ENCODE peak calls at places on chromosomes 4 and X, in six cellular contexts. M is heart right ventricle; W is CD8-positive, alpha-beta T cell; D is aorta; H is effector memory CD4-positive, alpha-beta T cell; Q is cardiac muscle cell. K is an unnamed sample. For H3K4me1, the result is how much of the 10 kb centered on the place peaks cover.

GRCh38 chr4:109560687-109561452 is 824 bp downstream of the MCUB start:
- DNase-seq in M (peak), W (peak), D (peak), H (peak), Q (peak), K (no peak)

GRCh38 chrX:107856289-107856688 is 30.6 kb downstream of the MID2 start:
- DNase-seq in M (no peak), W (no peak), D (no peak), H (no peak), Q (no peak), K (no peak)

GRCh38 chr4:182758288-182758687 is 158.9 kb downstream of the DCTD start:
- DNase-seq in M (no peak), W (no peak), D (no peak), H (no peak), Q (no peak), K (no peak)

GRCh38 chrX:9678215-9678980 is 87.2 kb downstream of the GPR143 start:
- DNase-seq in M (no peak), W (no peak), D (no peak), H (no peak), Q (no peak), K (no peak)

GRCh38 chr4:126023946-126024345 is 709.2 kb downstream of the FAT4 start:
- DNase-seq in M (no peak), W (no peak), D (no peak), H (no peak), Q (peak), K (no peak)

GRCh38 chr4:72786401-72786990 is 217.5 kb upstream of the ADAMTS3 start:
- DNase-seq in M (no peak), W (no peak), D (no peak), H (no peak), Q (peak), K (no peak)

GRCh38 chr4:44487341-44487740 is 38.7 kb upstream of the KCTD8 start:
- DNase-seq in M (no peak), W (no peak), D (no peak), H (no peak), Q (no peak), K (no peak)

GRCh38 chrX:47637546-47638195 is 7.9 kb upstream of the CFP start:
- DNase-seq in M (peak), W (no peak), D (peak), H (no peak), Q (peak), K (peak)

GRCh38 chr4:95529941-95530340 is 18.8 kb downstream of the UNC5C start:
- DNase-seq in M (no peak), W (no peak), D (no peak), H (no peak), Q (no peak), K (no peak)

GRCh38 chr4:78532046-78532445 is 19.5 kb upstream of the ANXA3 start:
- DNase-seq in M (no peak), W (no peak), D (no peak), H (no peak), Q (no peak), K (no peak)

GRCh38 chr4:110171981-110172380 is 26.4 kb downstream of the ELOVL6 start:
- DNase-seq in M (no peak), W (no peak), D (no peak), H (no peak), Q (no peak), K (no peak)

GRCh38 chr4:70556856-70557255 is 35.2 kb upstream of the AMBN start:
- DNase-seq in M (no peak), W (no peak), D (no peak), H (no peak), Q (peak), K (no peak)

GRCh38 chr4:14111730-14112171 is 484.2 kb upstream of the BOD1L1 start:
- DNase-seq in M (no peak), W (no peak), D (no peak), H (no peak), Q (peak), K (no peak)

GRCh38 chr4:168433576-168433975 is 46.7 kb downstream of the DDX60L start:
- DNase-seq in M (no peak), W (no peak), D (no peak), H (no peak), Q (peak), K (no peak)

GRCh38 chr4:104302731-104303130 is 192.0 kb downstream of the CXXC4 start:
- DNase-seq in M (no peak), W (no peak), D (no peak), H (no peak), Q (no peak), K (no peak)

GRCh38 chrX:47502591-47503222 is 19.7 kb upstream of the ZNF41 start:
- DNase-seq in M (no peak), W (no peak), D (no peak), H (no peak), Q (peak), K (no peak)

GRCh38 chr4:182604161-182604591 is 313.0 kb downstream of the DCTD start:
- DNase-seq in M (no peak), W (no peak), D (no peak), H (no peak), Q (peak), K (no peak)

GRCh38 chrX:46308106-46308505 is 237.1 kb downstream of the ZNF674 start:
- DNase-seq in M (no peak), W (no peak), D (no peak), H (no peak), Q (no peak), K (no peak)

GRCh38 chr4:4921077-4921476 is 61.6 kb downstream of the MSX1 start:
- DNase-seq in M (no peak), W (no peak), D (no peak), H (no peak), Q (no peak), K (no peak)

GRCh38 chrX:37380920-37381319 is 31.8 kb downstream of the PRRG1 start:
- DNase-seq in M (no peak), W (no peak), D (no peak), H (no peak), Q (peak), K (no peak)

GRCh38 chrX:87702795-87703194 is 185.2 kb downstream of the KLHL4 start:
- DNase-seq in M (no peak), W (no peak), D (no peak), H (no peak), Q (peak), K (no peak)

GRCh38 chr4:54783402-54784110 is 125.8 kb downstream of the KIT start:
- DNase-seq in M (no peak), W (no peak), D (no peak), H (no peak), Q (no peak), K (no peak)

GRCh38 chr4:149031399-149031798 is 589.2 kb upstream of the NR3C2 start:
- DNase-seq in M (no peak), W (no peak), D (no peak), H (no peak), Q (peak), K (no peak)

GRCh38 chrX:39320165-39320564 is 518.9 kb downstream of the MID1IP1 start:
- DNase-seq in M (no peak), W (no peak), D (no peak), H (no peak), Q (no peak), K (no peak)

GRCh38 chr4:52244773-52245360 is 193.8 kb downstream of the SPATA18 start:
- DNase-seq in M (no peak), W (no peak), D (no peak), H (no peak), Q (no peak), K (no peak)

GRCh38 chr4:112410364-112410763 is 105.6 kb downstream of the NEUROG2 start:
- DNase-seq in M (no peak), W (no peak), D (no peak), H (no peak), Q (no peak), K (no peak)

GRCh38 chr4:113434247-113434587 is 327.3 kb downstream of the CAMK2D start:
- DNase-seq in M (no peak), W (no peak), D (no peak), H (no peak), Q (peak), K (no peak)

GRCh38 chr4:137267024-137267423 is 265.3 kb downstream of the PCDH18 start:
- DNase-seq in M (no peak), W (no peak), D (no peak), H (no peak), Q (peak), K (no peak)

GRCh38 chr4:89719536-89719935 is 117.4 kb downstream of the SNCA start:
- DNase-seq in M (no peak), W (no peak), D (no peak), H (no peak), Q (peak), K (no peak)

GRCh38 chrX:118652717-118653116 is 74.7 kb upstream of the IL13RA1 start:
- DNase-seq in M (no peak), W (no peak), D (no peak), H (no peak), Q (peak), K (no peak)

GRCh38 chrX:9829308-9830267 is 43.4 kb downstream of the SHROOM2 start:
- DNase-seq in M (no peak), W (no peak), D (no peak), H (no peak), Q (peak), K (no peak)

GRCh38 chr4:184439856-184440592 is 34.3 kb downstream of the IRF2 start:
- DNase-seq in M (no peak), W (no peak), D (no peak), H (no peak), Q (peak), K (peak)

GRCh38 chr4:146040623-146041022 is 102.0 kb upstream of the ZNF827 start:
- DNase-seq in M (no peak), W (no peak), D (no peak), H (no peak), Q (peak), K (no peak)

GRCh38 chr4:153064571-153064970 is 128.4 kb downstream of the FHDC1 start:
- DNase-seq in M (no peak), W (no peak), D (no peak), H (no peak), Q (no peak), K (no peak)

GRCh38 chr4:182847543-182847942 is 69.6 kb downstream of the DCTD start:
- DNase-seq in M (no peak), W (no peak), D (no peak), H (no peak), Q (no peak), K (no peak)

GRCh38 chr4:2070421-2071251 is 11.5 kb downstream of the NAT8L start:
- DNase-seq in M (no peak), W (no peak), D (no peak), H (no peak), Q (no peak), K (no peak)

GRCh38 chr4:107037188-107037587 is 1.1 kb upstream of the DKK2 start:
- DNase-seq in M (peak), W (no peak), D (peak), H (no peak), Q (peak), K (no peak)

DNA sequence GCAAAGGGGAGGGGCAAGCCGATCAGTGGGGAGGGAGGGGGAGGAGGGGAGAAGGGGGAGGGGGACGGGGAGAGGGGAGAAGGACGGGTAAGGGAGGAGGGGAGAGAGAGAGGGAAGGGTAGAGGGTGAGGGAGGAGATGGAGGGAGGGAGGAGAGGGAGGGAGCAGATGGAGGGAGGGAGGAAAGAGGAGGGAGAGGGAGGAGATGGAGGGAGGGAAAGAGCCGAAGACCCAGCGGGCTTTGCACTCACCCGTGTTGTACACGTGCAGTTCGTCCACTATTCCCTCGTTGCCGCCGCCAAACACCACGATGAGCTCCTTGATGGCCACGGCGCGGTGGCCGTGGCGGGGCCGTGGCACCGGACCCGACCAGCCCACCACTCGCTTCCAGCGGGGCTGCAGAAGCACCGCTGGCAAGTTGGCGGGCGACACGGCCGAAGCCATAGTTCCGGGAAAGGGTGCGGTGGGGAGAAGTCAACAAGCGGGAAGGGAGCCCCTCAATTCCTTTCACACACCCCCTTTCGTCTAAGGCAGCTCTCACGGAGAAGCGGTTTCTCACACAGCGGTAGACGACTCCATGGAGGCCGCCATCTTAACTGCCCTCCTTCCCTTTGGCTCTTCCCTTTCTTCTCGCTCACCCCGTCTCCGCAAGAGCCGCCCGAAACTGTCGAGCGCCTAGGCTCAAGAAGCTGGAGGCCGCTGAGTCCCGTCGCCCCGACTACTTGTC is 1.1 kb downstream of the HCFC1 start:
- DNase-seq in M (no peak), W (no peak), D (peak), H (peak), Q (peak), K (peak)
- H3K4me1 ChIP-seq in M (under half), W (under half), D (under half), H (under half), Q (under half), K (under half)

GRCh38 chr4:25246680-25247611 is 13.1 kb downstream of the PI4K2B start:
- DNase-seq in M (no peak), W (no peak), D (no peak), H (no peak), Q (no peak), K (no peak)
- H3K4me1 ChIP-seq in M (under half), W (under half), D (under half), H (under half), Q (under half), K (under half)

DNA sequence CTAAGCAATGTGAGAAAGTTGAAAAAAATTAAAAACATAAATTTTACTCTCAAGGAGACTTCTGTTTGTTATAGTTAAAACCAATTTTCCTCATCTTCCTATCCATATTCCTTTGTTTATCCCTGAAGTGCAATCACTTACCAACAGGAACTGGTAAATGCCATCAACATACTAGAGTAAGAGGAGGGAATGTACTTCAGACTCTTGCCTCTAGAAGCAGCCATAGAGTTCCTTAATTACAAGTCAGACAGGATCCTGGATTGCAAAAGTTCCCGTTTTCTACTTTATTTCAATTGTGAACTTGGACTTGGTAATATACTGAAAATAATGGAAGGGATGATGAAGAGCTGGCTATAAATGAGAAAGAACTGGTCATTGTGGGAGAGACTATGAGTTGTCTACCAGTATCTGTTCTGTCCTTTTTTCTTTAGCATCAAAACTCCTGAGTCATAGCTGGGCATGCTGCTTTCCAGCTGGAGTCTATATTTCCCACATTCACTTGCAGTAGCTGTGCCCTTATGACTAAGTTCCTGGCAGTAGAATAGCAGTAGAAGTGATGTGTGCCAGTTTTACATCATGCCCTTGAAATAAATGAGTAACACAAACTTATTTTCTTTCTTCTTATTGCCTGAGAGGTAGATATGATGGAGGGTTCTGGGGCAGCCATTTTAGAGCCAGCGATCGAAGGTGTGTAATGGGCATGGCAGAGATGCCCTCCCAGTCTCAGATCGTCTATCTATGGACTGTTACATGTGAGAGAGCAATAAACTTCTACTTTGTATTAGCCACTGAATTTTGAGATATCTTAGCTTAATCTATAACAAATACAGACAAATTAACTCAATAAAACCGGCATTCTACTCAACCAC is 26.8 kb upstream of the SPARCL1 start:
- DNase-seq in M (no peak), W (no peak), D (peak), H (no peak), Q (peak), K (no peak)
- H3K4me1 ChIP-seq in M (under half), W (under half), D (under half), H (under half), Q (under half), K (under half)

GRCh38 chrX:26008042-26008441 is 130.1 kb upstream of the MAGEB18 start:
- DNase-seq in M (no peak), W (no peak), D (no peak), H (no peak), Q (no peak), K (no peak)

GRCh38 chrX:26008691-26009090 is 129.5 kb upstream of the MAGEB18 start:
- DNase-seq in M (no peak), W (no peak), D (no peak), H (no peak), Q (no peak), K (no peak)

GRCh38 chrX:26007462-26007861 is 130.7 kb upstream of the MAGEB18 start:
- DNase-seq in M (no peak), W (no peak), D (no peak), H (no peak), Q (no peak), K (no peak)
- H3K4me1 ChIP-seq in M (under half), W (under half), D (under half), H (under half), Q (under half), K (under half)

GRCh38 chrX:7202206-7202605 is 54.3 kb upstream of the PUDP start:
- DNase-seq in M (no peak), W (no peak), D (no peak), H (no peak), Q (no peak), K (no peak)

GRCh38 chrX:7205037-7205577 is 57.2 kb upstream of the PUDP start:
- DNase-seq in M (no peak), W (no peak), D (no peak), H (no peak), Q (no peak), K (no peak)

GRCh38 chrX:7198499-7198898 is 50.5 kb upstream of the PUDP start:
- DNase-seq in M (no peak), W (no peak), D (no peak), H (no peak), Q (no peak), K (no peak)

GRCh38 chrX:7204619-7205018 is 56.7 kb upstream of the PUDP start:
- DNase-seq in M (no peak), W (no peak), D (no peak), H (no peak), Q (no peak), K (no peak)

DNA sequence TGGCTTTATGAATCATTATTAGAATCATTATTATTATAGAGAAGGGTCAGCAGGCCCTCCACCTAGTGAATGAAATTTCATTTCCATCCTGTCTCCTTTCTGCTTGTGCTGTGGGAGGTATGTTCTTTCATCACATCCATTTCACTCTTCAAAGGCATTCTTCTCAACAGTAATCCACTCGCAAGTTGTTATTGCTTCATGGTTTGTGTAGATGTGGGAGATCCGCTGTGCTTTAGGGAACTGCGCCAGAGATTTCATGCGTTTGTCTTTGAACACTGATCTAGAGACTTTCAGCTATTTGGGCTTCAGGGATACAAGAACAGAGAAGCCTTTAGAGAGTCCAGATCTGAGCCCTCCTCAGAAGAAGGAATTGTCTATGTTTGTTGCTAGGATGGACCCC is 53.5 kb upstream of the PUDP start:
- DNase-seq in M (no peak), W (no peak), D (no peak), H (no peak), Q (no peak), K (no peak)
- H3K4me1 ChIP-seq in M (under half), W (under half), D (under half), H (under half), Q (under half), K (under half)

DNA sequence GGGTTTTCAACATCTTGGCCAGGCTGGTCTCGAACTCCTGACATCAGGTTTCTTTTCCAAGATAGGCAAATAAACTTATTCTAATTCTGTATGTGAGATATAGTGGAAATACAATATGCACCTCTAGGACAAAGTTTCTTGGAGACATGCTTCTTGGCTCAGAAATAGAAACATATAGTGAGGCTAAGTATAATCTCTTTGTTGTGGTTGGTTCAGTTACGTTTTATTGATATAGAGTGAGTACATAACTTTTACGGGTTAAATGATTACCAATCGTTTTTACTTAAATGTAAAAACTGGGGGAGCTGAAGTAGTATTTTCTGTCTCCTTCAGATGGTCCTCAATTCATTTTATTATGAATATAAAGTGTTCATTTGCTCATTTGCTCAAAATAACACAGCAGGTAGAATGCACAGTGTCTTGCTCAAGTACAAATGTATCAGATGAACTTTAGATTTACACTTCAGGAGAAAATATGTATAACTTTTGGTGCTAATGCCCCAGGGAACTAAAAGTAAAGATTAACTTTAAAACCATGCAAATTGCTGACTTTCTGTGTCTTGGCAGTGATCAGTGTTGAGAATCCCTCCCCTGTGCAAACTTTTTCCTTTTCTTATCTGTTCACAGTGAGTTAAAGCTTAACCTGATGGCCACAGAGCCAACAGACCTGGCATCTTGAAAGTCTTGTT is 77.6 kb downstream of the AFF1 start:
- DNase-seq in M (no peak), W (no peak), D (no peak), H (no peak), Q (no peak), K (no peak)
- H3K4me1 ChIP-seq in M (under half), W (half or more), D (under half), H (under half), Q (half or more), K (under half)

GRCh38 chr4:71630783-71631182 is 153.1 kb downstream of the GC start:
- DNase-seq in M (no peak), W (no peak), D (no peak), H (no peak), Q (no peak), K (no peak)
- H3K4me1 ChIP-seq in M (under half), W (under half), D (under half), H (under half), Q (under half), K (under half)